ENCODE peak calls at places on chromosomes 13 and 19, in six cellular contexts. Q is HCT116, K is HepG2, P is K562, N is GM12878, S is H1. O is an unnamed sample.

GRCh38 chr13:60790620-60791019 is 393.6 kb downstream of the TDRD3 start:
- DNase-seq in Q (no peak), K (no peak), P (no peak), N (no peak), S (no peak), O (no peak)

GRCh38 chr19:17103177-17103576 is 27.6 kb downstream of the MYO9B start:
- DNase-seq in Q (peak; percentile 40), K (peak; percentile 56), P (peak; percentile 64), N (no peak), S (peak; percentile 90), O (peak; percentile 42)

GRCh38 chr19:46296722-46297431 is at the start of gene HIF3A:
- DNase-seq in Q (no peak), K (no peak), P (peak; percentile 10), N (no peak), S (peak; percentile 97), O (peak; percentile 64)

GRCh38 chr19:13260883-13261653 is 110.9 kb downstream of the IER2 start:
- DNase-seq in Q (peak; percentile 94), K (no peak), P (peak; percentile 65), N (peak; percentile 79), S (no peak), O (peak; percentile 57)

GRCh38 chr19:678791-679388 is 2.7 kb downstream of the FSTL3 start:
- DNase-seq in Q (no peak), K (no peak), P (no peak), N (no peak), S (no peak), O (no peak)

GRCh38 chr13:40668335-40668734 is 1.9 kb upstream of the FOXO1 start:
- DNase-seq in Q (no peak), K (peak; percentile 54), P (peak; percentile 64), N (no peak), S (no peak), O (peak; percentile 45)

GRCh38 chr13:57128909-57129308 is 11.8 kb upstream of the PRR20A start:
- DNase-seq in Q (no peak), K (no peak), P (no peak), N (no peak), S (no peak), O (no peak)

GRCh38 chr13:62357887-62358645 is 942.4 kb upstream of the PCDH20 start:
- DNase-seq in Q (peak; percentile 74), K (peak; percentile 60), P (peak; percentile 6), N (peak; percentile 12), S (no peak), O (peak; percentile 27)

GRCh38 chr19:48806818-48807589 is 3.8 kb downstream of the BCAT2 start:
- DNase-seq in Q (no peak), K (peak; percentile 88), P (peak; percentile 72), N (no peak), S (peak; percentile 55), O (no peak)

GRCh38 chr13:38103851-38104250 is 234.3 kb upstream of the TRPC4 start:
- DNase-seq in Q (no peak), K (no peak), P (no peak), N (no peak), S (no peak), O (no peak)
- H3K79me2 ChIP-seq in Q (no peaks in the 10 kb centered on the region), K (no peaks in the 10 kb centered on the region), P (no peaks in the 10 kb centered on the region), N (no peaks in the 10 kb centered on the region), S (no peaks in the 10 kb centered on the region), O (no peaks in the 10 kb centered on the region)

GRCh38 chr19:9793051-9793591 is 24.6 kb upstream of the ZNF846 start:
- DNase-seq in Q (no peak), K (no peak), P (peak; percentile 61), N (no peak), S (no peak), O (no peak)

GRCh38 chr19:9792191-9793050 is 23.9 kb upstream of the ZNF846 start:
- DNase-seq in Q (no peak), K (peak; percentile 71), P (peak; percentile 94), N (peak; percentile 51), S (peak; percentile 92), O (peak; percentile 93)

GRCh38 chr19:9796113-9796773 is 22.6 kb downstream of the FBXL12 start:
- DNase-seq in Q (peak; percentile 90), K (peak; percentile 86), P (peak; percentile 91), N (peak; percentile 66), S (peak; percentile 84), O (peak; percentile 94)

GRCh38 chr19:9789066-9789465 is 20.5 kb upstream of the ZNF846 start:
- DNase-seq in Q (no peak), K (no peak), P (peak; percentile 68), N (no peak), S (no peak), O (no peak)

DNA sequence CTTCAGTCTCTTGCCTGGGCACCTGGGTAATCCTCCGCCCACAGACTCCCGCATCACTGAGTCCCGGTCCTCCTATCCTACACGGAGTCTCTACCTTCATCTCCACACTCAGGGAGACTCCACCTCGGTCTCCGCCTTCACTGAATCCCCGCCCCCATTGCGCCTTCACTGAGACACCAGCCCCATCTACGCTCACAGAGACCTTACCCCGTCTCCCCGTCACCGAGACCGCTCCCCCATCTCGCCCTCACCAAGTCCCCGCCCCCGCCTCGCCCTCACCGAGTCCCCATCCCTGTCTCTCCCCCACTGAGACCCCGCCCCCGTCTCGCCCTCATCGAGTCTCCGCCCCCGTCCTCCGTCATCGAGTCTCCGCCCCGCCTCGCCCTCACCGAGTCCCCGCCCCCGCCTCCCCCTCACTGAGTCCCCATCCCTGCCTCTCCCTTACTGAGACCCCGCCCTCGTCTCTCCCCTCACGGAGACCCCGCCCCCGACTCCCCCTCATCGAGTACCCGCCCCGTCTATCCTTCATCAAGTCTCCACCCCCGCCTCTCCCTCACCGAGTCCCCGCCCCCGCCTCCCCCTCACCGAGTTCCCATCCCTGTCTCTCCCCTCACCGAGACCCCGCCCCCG is 23.1 kb upstream of the ZNF846 start:
- DNase-seq in Q (no peak), K (peak; percentile 76), P (peak; percentile 97), N (peak; percentile 44), S (peak; percentile 98), O (peak; percentile 92)
- TF ChIP-seq POLR2A in Q (no peak), K (peak; percentile 36), P (no peak), N (no peak), S (no peak), O (no peak)

GRCh38 chr13:110329258-110329657 is 22.2 kb downstream of the COL4A2 start:
- DNase-seq in Q (no peak), K (no peak), P (no peak), N (no peak), S (no peak), O (no peak)

GRCh38 chr13:110329798-110330461 is 22.8 kb downstream of the COL4A2 start:
- DNase-seq in Q (no peak), K (no peak), P (no peak), N (no peak), S (no peak), O (no peak)

GRCh38 chr13:110326263-110326904 is 19.3 kb downstream of the COL4A2 start:
- DNase-seq in Q (no peak), K (no peak), P (no peak), N (no peak), S (no peak), O (no peak)

GRCh38 chr13:110328509-110328908 is 21.4 kb downstream of the COL4A2 start:
- DNase-seq in Q (no peak), K (no peak), P (no peak), N (no peak), S (no peak), O (no peak)

GRCh38 chr13:110327036-110327790 is 20.1 kb downstream of the COL4A2 start:
- DNase-seq in Q (no peak), K (no peak), P (no peak), N (no peak), S (no peak), O (no peak)
- H3K4me3 ChIP-seq in Q (no peak overlapping the region), K (no peak overlapping the region), P (no peak overlapping the region), N (no peak overlapping the region), S (no peak overlapping the region), O (no peak overlapping the region)

GRCh38 chr13:113493315-113493951 is 2.9 kb upstream of the DCUN1D2 start:
- DNase-seq in Q (peak; percentile 85), K (peak; percentile 90), P (peak; percentile 66), N (peak; percentile 16), S (no peak), O (peak; percentile 95)
- H3K79me2 ChIP-seq in Q (peaks cover 78% of the 10 kb centered on the region), K (peaks cover 64% of the 10 kb centered on the region), P (peaks cover 83% of the 10 kb centered on the region), N (peaks cover 55% of the 10 kb centered on the region), S (peaks cover 60% of the 10 kb centered on the region), O (peaks cover 84% of the 10 kb centered on the region)

DNA sequence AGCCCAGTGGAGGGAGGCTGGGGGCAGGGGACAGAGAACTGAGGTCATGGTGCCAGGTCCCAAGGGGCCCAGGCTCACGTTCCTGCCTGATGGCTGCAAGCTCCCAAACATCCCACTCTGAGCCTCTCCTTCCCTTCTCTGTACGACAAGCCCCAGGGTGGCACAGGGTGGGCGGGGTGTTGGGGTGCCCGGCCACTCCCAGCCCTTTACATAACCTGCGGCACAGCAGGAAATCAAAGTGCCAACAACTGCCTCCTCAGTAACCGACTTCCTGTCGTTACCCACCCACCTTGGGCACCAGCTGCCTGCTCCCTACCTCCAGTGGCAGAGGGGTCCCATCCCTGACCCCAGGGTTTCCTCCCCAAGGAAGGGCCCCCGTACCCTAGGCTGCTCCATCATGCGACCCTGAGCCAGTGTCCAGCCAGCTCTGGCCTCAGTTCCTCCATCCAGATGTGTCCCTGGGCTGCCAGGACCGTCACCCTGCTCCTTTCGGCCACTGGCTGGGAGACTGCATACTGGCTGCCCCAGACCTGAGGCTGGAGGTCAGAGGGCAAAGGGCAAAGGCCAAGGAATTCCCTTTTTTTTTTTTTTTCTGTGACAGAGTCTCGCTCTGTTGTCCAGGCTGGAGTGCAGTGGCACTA is 27.7 kb upstream of the NFIC start:
- DNase-seq in Q (no peak), K (no peak), P (no peak), N (no peak), S (no peak), O (no peak)
- TF ChIP-seq POLR2A in Q (no peak), K (no peak), P (no peak), N (no peak), S (no peak), O (no peak)

DNA sequence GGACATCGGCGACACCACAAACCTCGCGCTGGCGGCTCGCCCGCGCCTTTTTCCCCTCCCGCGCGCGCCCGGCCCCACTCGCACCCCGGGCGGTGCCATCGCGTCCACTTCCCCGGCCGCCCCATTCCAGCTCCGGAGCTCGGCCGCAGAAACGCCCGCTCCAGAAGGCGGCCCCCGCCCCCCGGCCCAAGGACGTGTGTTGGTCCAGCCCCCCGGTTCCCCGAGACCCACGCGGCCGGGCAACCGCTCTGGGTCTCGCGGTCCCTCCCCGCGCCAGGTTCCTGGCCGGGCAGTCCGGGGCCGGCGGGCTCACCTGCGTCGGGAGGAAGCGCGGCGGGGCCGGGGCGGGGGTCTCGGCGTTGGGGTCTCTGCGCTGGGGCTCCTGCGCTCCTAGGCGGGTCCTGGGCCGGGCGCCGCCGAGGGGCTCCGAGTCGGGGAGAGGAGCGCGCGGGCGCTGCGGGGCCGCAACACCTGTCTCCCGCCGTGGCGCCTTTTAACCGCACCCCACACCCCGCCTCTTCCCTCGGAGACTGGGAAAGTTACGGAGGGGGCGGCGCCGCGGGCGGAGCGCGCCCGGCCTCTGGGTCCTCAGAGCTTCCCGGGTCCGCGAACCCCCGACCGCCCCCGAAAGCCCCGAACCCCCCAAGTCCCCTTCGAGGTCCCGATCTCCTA is at the start of gene GJB2:
- DNase-seq in Q (no peak), K (no peak), P (no peak), N (no peak), S (peak; percentile 54), O (no peak)
- H3K4me3 ChIP-seq in Q (peak within 1 kb of the TSS; percentile 77), K (peak within 1 kb of the TSS; percentile 60), P (no peak within 1 kb of the TSS), N (peak within 1 kb of the TSS; percentile 70), S (peak within 1 kb of the TSS; percentile 39), O (peak within 1 kb of the TSS; percentile 31)